ENCODE peak calls at places on chromosomes 5 and 9, in ten cellular contexts. B is effector CD8-positive, alpha-beta T cell; E is RCC 7860; G is neural crest cell; U is heart right ventricle; Q is AG10803; L is activated effector memory CD4-positive, alpha-beta T cell treated with anti-CD3 and anti-CD28 coated beads, Interleukin-2, amount 50 U/mL, for 16 hours; T is hepatic stellate cell; X is AG09319; V is naive thymus-derived CD8-positive, alpha-beta T cell. D is an unnamed sample.

GRCh38 chr9:92561374-92562329 is 25.9 kb upstream of the ECM2 start:
- DNase-seq in X (no peak), G (no peak), T (no peak), Q (peak), E (no peak), B (no peak), U (no peak), V (no peak), L (no peak), D (no peak)

GRCh38 chr9:77980622-77981021 is 51.0 kb downstream of the GNAQ start:
- DNase-seq in Q (peak), U (no peak), L (no peak), E (no peak), V (no peak), T (no peak), G (no peak), B (no peak), X (no peak), D (no peak)

GRCh38 chr5:32444946-32445758 is 612 bp upstream of the ZFR start:
- DNase-seq in T (no peak), Q (no peak), G (no peak), E (no peak), U (no peak), X (no peak), L (no peak), V (no peak), B (no peak), D (no peak)

GRCh38 chr5:96913233-96913632 is 22.6 kb upstream of the LNPEP start:
- DNase-seq in L (no peak), T (no peak), X (no peak), B (no peak), Q (no peak), E (no peak), G (no peak), U (no peak), V (no peak), D (no peak)

GRCh38 chr5:147822686-147823491 is 8.6 kb downstream of the SPINK1 start:
- DNase-seq in L (no peak), Q (peak), G (peak), B (no peak), E (peak), V (peak), X (peak), U (peak), T (peak), D (no peak)

GRCh38 chr5:69217154-69217731 is 17.4 kb upstream of the CDK7 start:
- DNase-seq in L (no peak), V (peak), G (no peak), B (no peak), U (no peak), E (no peak), T (peak), X (no peak), Q (no peak), D (no peak)

GRCh38 chr5:16934123-16934522 is 2.0 kb downstream of the MYO10 start:
- DNase-seq in G (peak), V (no peak), L (peak), B (no peak), U (peak), T (peak), X (no peak), Q (peak), E (peak), D (peak)

GRCh38 chr5:157046041-157046440 is 12.9 kb downstream of the HAVCR1 start:
- DNase-seq in U (peak), L (no peak), G (no peak), T (no peak), V (no peak), X (no peak), Q (peak), B (no peak), E (peak), D (no peak)

GRCh38 chr5:142881076-142881466 is 110.9 kb downstream of the ARHGAP26 start:
- DNase-seq in G (no peak), X (peak), E (no peak), V (no peak), Q (peak), B (no peak), U (no peak), L (no peak), T (peak), D (peak)

GRCh38 chr9:93599571-93600403 is 23.4 kb downstream of the PHF2 start:
- DNase-seq in Q (no peak), G (no peak), V (no peak), B (no peak), L (peak), X (no peak), U (no peak), E (no peak), T (no peak), D (no peak)

GRCh38 chr9:123377211-123377971 is 21.4 kb downstream of the CRB2 start:
- DNase-seq in V (no peak), E (peak), B (no peak), Q (no peak), U (no peak), X (no peak), T (no peak), L (no peak), G (no peak), D (no peak)

GRCh38 chr9:127154390-127155191 is 32.2 kb upstream of the ANGPTL2 start:
- DNase-seq in E (no peak), V (no peak), X (peak), B (no peak), G (no peak), L (no peak), T (no peak), Q (peak), U (peak), D (no peak)

GRCh38 chr9:80134487-80134886 is 562.7 kb downstream of the TLE4 start:
- DNase-seq in B (no peak), T (no peak), E (no peak), X (no peak), Q (no peak), V (peak), U (no peak), L (no peak), G (no peak), D (no peak)

GRCh38 chr5:15074651-15075050 is 203.1 kb upstream of the ANKH start:
- DNase-seq in V (no peak), E (no peak), X (no peak), Q (peak), B (no peak), T (peak), U (no peak), L (no peak), G (no peak), D (no peak)

GRCh38 chr9:942805-943580 is 33.5 kb upstream of the DMRT3 start:
- DNase-seq in Q (no peak), L (no peak), G (no peak), U (no peak), V (no peak), T (no peak), E (no peak), X (no peak), B (no peak), D (no peak)

GRCh38 chr5:115435776-115436712 is 108.5 kb downstream of the FEM1C start:
- DNase-seq in Q (no peak), E (no peak), L (no peak), G (no peak), V (no peak), U (no peak), B (no peak), X (no peak), T (no peak), D (no peak)

GRCh38 chr5:163106098-163106497 is 331.3 kb upstream of the CCNG1 start:
- DNase-seq in L (no peak), V (no peak), U (no peak), B (no peak), E (no peak), X (no peak), T (no peak), Q (no peak), G (no peak), D (no peak)

GRCh38 chr5:38994329-38994927 is 79.8 kb downstream of the RICTOR start:
- DNase-seq in L (peak), G (no peak), T (peak), Q (peak), E (peak), U (peak), B (no peak), X (peak), V (peak), D (no peak)

GRCh38 chr9:128877852-128878251 is 3.9 kb downstream of the KYAT1 start:
- DNase-seq in X (no peak), T (no peak), E (peak), G (no peak), U (no peak), Q (no peak), B (no peak), L (no peak), V (no peak), D (no peak)

GRCh38 chr9:135858491-135859185 is 48.7 kb downstream of the CAMSAP1 start:
- DNase-seq in L (no peak), V (no peak), E (no peak), X (no peak), G (no peak), B (no peak), T (no peak), Q (peak), U (no peak), D (peak)

GRCh38 chr5:94433393-94434149 is 184.8 kb downstream of the KIAA0825 start:
- DNase-seq in T (no peak), B (no peak), U (no peak), E (no peak), G (no peak), X (peak), Q (peak), L (no peak), V (no peak), D (no peak)

GRCh38 chr5:64790210-64790609 is 21.5 kb downstream of the CWC27 start:
- DNase-seq in G (no peak), B (no peak), E (no peak), L (no peak), V (no peak), T (no peak), U (no peak), Q (no peak), X (no peak), D (no peak)

GRCh38 chr5:10470669-10471068 is 29.0 kb downstream of the ROPN1L start:
- DNase-seq in X (no peak), V (no peak), B (no peak), E (no peak), U (no peak), T (no peak), L (no peak), G (no peak), Q (no peak), D (peak)

GRCh38 chr5:42982107-42982622 is 58.0 kb downstream of the ANXA2R start:
- DNase-seq in G (no peak), B (no peak), V (no peak), U (no peak), X (no peak), E (no peak), L (no peak), T (no peak), Q (no peak), D (no peak)

D was measured in spleen.